ENCODE peak calls at places on chromosomes 7 and 10, in nine cellular contexts. Y, N, H, P, S, G, V, E and U are unnamed samples.

GRCh38 chr10:1323951-1324350 is 267.8 kb downstream of the WDR37 start:
- DNase-seq in G (no peak), H (no peak), P (no peak), Y (no peak), N (no peak), V (peak), S (no peak), E (no peak), U (no peak)

GRCh38 chr10:33661580-33662269 is 327.3 kb upstream of the NRP1 start:
- DNase-seq in Y (no peak), N (peak), V (peak), S (no peak), E (peak), G (peak), H (peak), P (no peak), U (peak)

GRCh38 chr7:77235280-77235679 is 35.7 kb upstream of the FGL2 start:
- DNase-seq in H (no peak), S (no peak), G (peak), Y (peak), V (no peak), P (no peak), E (no peak), N (no peak), U (no peak)

GRCh38 chr10:1184541-1185415 is 128.6 kb downstream of the WDR37 start:
- DNase-seq in H (no peak), P (no peak), G (no peak), Y (no peak), S (peak), N (no peak), E (no peak), V (no peak), U (no peak)

GRCh38 chr7:119929891-119930290 is 343.1 kb upstream of the KCND2 start:
- DNase-seq in S (no peak), E (no peak), V (no peak), G (peak), H (no peak), N (no peak), Y (no peak), P (no peak), U (no peak)

GRCh38 chr10:73076361-73077183 is 20.1 kb downstream of the P4HA1 start:
- DNase-seq in Y (peak), E (no peak), P (no peak), H (peak), V (peak), G (peak), N (peak), S (no peak), U (no peak)

GRCh38 chr7:5657901-5658300 is 123.6 kb downstream of the RNF216 start:
- DNase-seq in V (no peak), S (no peak), G (no peak), E (no peak), H (no peak), N (no peak), P (no peak), Y (peak), U (no peak)

GRCh38 chr10:113960617-113961260 is 82.9 kb upstream of the ADRB1 start:
- DNase-seq in V (peak), P (no peak), S (no peak), H (no peak), E (peak), N (peak), G (no peak), Y (no peak), U (peak)

GRCh38 chr10:77685494-77685893 is 47.9 kb upstream of the KCNMA1 start:
- DNase-seq in G (no peak), V (peak), S (no peak), E (no peak), Y (no peak), H (no peak), P (no peak), N (no peak), U (no peak)

GRCh38 chr10:11798862-11799735 is 24.1 kb upstream of the PROSER2 start:
- DNase-seq in V (no peak), E (no peak), G (no peak), H (no peak), S (no peak), N (no peak), P (peak), Y (no peak), U (no peak)

GRCh38 chr10:89419548-89419947 is 5.2 kb downstream of the IFIT5 start:
- DNase-seq in N (no peak), G (peak), S (no peak), V (peak), Y (peak), H (no peak), P (no peak), E (no peak), U (no peak)
- TF ChIP-seq CTCF in N (no peak), G (peak), S (peak), V (peak), Y (peak), H (no peak), P (peak), E (no peak), U (no peak)

GRCh38 chr7:87226495-87226894 is 7.0 kb upstream of the TMEM243 start:
- DNase-seq in P (no peak), G (no peak), H (no peak), N (no peak), S (no peak), V (no peak), Y (no peak), E (no peak), U (no peak)

GRCh38 chr7:87220734-87221215 is 1.2 kb upstream of the TMEM243 start:
- DNase-seq in H (no peak), S (peak), G (peak), Y (no peak), P (no peak), N (peak), V (peak), E (no peak), U (no peak)

GRCh38 chr7:87223666-87224065 is 4.1 kb upstream of the TMEM243 start:
- DNase-seq in Y (peak), N (no peak), P (no peak), H (no peak), V (no peak), E (no peak), G (no peak), S (no peak), U (no peak)

GRCh38 chr7:87220026-87220733 is 648 bp upstream of the TMEM243 start:
- DNase-seq in S (peak), H (peak), V (peak), N (peak), P (peak), E (peak), Y (peak), G (peak), U (peak)

DNA sequence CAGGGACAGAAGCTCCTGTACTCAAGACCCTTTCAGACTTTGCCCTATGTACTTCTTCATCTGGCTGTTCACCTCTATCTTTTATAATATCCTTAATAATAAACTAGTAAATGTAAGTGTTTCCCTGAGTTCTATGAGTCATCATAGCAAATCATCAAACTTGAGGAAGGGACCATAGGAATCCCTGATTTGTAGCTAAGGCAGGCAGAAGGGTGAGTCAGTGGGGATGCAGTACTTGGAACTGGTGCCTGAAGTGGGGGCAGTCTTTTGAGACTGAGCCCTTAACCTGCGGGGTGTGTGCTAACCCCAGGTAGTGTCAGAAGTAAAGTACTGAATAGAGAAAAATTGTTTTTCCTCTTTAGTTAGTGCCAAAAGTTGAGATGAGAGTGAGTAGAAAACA is 6.2 kb upstream of the TMEM243 start:
- DNase-seq in V (no peak), G (peak), H (no peak), S (no peak), Y (peak), P (no peak), N (no peak), E (peak), U (peak)
- TF ChIP-seq CTCF in V (no peak), G (no peak), H (no peak), S (no peak), Y (no peak), P (no peak), N (no peak), E (no peak), U (no peak)

GRCh38 chr7:115240242-115240641 is 318.3 kb downstream of the MDFIC start:
- DNase-seq in V (no peak), P (no peak), E (no peak), S (no peak), H (no peak), N (no peak), Y (peak), G (no peak), U (no peak)

GRCh38 chr7:115230882-115231508 is 309.1 kb downstream of the MDFIC start:
- DNase-seq in N (no peak), E (peak), P (no peak), V (peak), G (peak), Y (peak), S (no peak), H (no peak), U (peak)

GRCh38 chr7:115229401-115230083 is 307.6 kb downstream of the MDFIC start:
- DNase-seq in H (no peak), N (no peak), V (peak), G (no peak), Y (no peak), S (no peak), P (no peak), E (no peak), U (no peak)

GRCh38 chr7:115232041-115232440 is 310.1 kb downstream of the MDFIC start:
- DNase-seq in G (peak), H (no peak), E (no peak), P (no peak), N (no peak), S (no peak), V (no peak), Y (peak), U (no peak)

DNA sequence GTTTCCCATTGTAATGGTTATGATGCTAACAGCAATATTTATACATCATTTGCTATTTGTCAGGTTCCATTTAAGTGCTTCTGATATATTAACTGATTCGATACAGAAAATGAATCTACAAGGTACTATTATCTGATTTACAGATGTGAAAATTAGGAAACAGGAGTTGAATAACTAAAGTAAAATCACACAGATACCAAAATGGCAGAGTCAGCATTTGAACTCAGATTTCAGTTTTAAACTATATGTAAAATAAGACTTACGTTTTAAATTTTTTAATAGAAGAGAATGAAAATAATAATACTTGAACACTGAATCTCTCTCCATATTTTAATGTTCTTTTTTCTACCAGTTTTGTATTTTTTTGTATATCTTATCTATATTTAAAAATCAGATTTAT is 313.2 kb downstream of the MDFIC start:
- DNase-seq in E (no peak), H (no peak), S (no peak), N (no peak), G (no peak), Y (no peak), P (no peak), V (no peak), U (no peak)
- TF ChIP-seq CTCF in E (no peak), H (no peak), S (no peak), N (no peak), G (no peak), Y (no peak), P (no peak), V (no peak), U (no peak)

GRCh38 chr10:99630439-99630838 is 10.2 kb upstream of the SLC25A28 start:
- DNase-seq in H (no peak), S (no peak), P (no peak), E (peak), N (peak), G (peak), Y (peak), V (peak), U (no peak)
- TF ChIP-seq CTCF in H (peak), S (no peak), P (no peak), E (no peak), N (no peak), G (peak), Y (peak), V (peak), U (peak)

GRCh38 chr7:123351027-123351426 is 151.3 kb upstream of the SLC13A1 start:
- DNase-seq in N (no peak), H (no peak), Y (no peak), G (no peak), E (no peak), S (no peak), V (no peak), P (no peak), U (no peak)

GRCh38 chr7:123352957-123353356 is 153.2 kb upstream of the SLC13A1 start:
- DNase-seq in E (no peak), V (no peak), S (no peak), P (no peak), Y (no peak), G (peak), H (no peak), N (no peak), U (no peak)

GRCh38 chr7:123352226-123352550 is 152.4 kb upstream of the SLC13A1 start:
- DNase-seq in P (no peak), V (no peak), Y (no peak), G (no peak), N (no peak), E (no peak), H (no peak), S (no peak), U (no peak)

GRCh38 chr7:123351506-123352225 is 151.9 kb upstream of the SLC13A1 start:
- DNase-seq in H (no peak), S (no peak), P (no peak), G (peak), E (no peak), Y (no peak), V (no peak), N (no peak), U (no peak)

DNA sequence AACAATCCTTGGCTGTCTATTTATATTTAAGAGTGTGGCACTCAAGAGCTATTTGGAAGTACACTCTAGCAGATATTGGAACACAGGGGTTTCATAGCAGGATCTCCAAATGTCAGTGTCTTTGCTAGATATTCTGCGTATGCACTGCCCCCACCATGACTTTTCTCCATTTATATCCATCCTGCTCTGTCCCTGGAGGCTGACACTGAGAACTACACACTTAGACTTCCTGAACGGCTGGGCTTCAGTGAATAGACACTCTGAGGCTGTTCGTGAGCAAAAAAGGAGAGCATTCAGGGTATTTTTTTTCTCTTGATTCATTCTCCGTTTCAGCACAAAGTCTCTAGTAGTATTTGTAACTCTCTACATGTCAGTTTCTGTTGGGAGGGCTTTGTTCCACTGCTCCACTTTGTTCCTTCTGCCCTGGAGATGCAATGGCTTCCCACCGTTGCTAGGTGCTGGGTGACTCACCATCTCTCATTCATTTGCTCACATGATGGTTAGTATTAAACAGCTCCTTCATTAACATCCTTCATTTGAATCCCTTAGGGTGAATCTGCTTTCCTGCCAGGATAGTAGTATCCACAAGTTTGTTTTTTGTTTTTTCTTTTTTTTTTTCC is 155.9 kb upstream of the SLC13A1 start:
- DNase-seq in G (no peak), P (peak), S (no peak), Y (no peak), N (no peak), H (no peak), E (no peak), V (peak), U (no peak)
- TF ChIP-seq CTCF in G (no peak), P (peak), S (no peak), Y (no peak), N (no peak), H (no peak), E (no peak), V (peak), U (no peak)